ENCODE peak calls at places on chromosomes 11 and 22, in nine cellular contexts. Q is LHCN-M2; K is stimulated activated CD4-positive, alpha-beta T cell treated with anti-CD3 and anti-CD28 coated beads, Interleukin-4, amount 100 ng/mL, for 24 hours; Y is B cell; C is endothelial cell; A is nephron progenitor cell; U is A549; N is NCI-H345; B is Right ventricle myocardium superior. V is an unnamed sample.

GRCh38 chr22:23913306-23913660 is 19.1 kb downstream of the MIF start:
- DNase-seq in Q (peak), K (peak), Y (no peak), C (no peak), A (no peak), U (no peak), N (no peak), B (no peak), V (no peak)

GRCh38 chr11:36123353-36124220 is 165.6 kb downstream of the COMMD9 start:
- DNase-seq in Q (peak), K (no peak), Y (no peak), C (no peak), A (no peak), U (no peak), N (no peak), B (no peak), V (peak)

GRCh38 chr11:118569670-118570069 is 2.5 kb upstream of the ARCN1 start:
- DNase-seq in Q (no peak), K (no peak), Y (no peak), C (no peak), A (no peak), U (no peak), N (no peak), B (no peak), V (no peak)

GRCh38 chr22:20414059-20414440 is 20.1 kb downstream of the ZNF74 start:
- DNase-seq in Q (no peak), K (no peak), Y (peak), C (no peak), A (no peak), U (no peak), N (no peak), B (no peak), V (no peak)

GRCh38 chr11:116035972-116036371 is 531.8 kb upstream of the CADM1 start:
- DNase-seq in Q (no peak), K (no peak), Y (no peak), C (no peak), A (peak), U (no peak), N (peak), B (no peak), V (peak)

GRCh38 chr22:36198482-36198881 is 3.1 kb downstream of the APOL4 start:
- DNase-seq in Q (no peak), K (no peak), Y (no peak), C (no peak), A (no peak), U (no peak), N (no peak), B (no peak), V (no peak)

GRCh38 chr11:23404225-23405160 is 544.2 kb upstream of the CCDC179 start:
- DNase-seq in Q (no peak), K (no peak), Y (no peak), C (no peak), A (no peak), U (no peak), N (no peak), B (peak), V (no peak)

GRCh38 chr11:68002943-68003845 is 703 bp downstream of the UNC93B1 start:
- DNase-seq in Q (no peak), K (peak), Y (peak), C (peak), A (peak), U (no peak), N (peak), B (peak), V (peak)

GRCh38 chr11:125365196-125365931 is 130.7 kb downstream of the FEZ1 start:
- DNase-seq in Q (no peak), K (no peak), Y (no peak), C (no peak), A (no peak), U (no peak), N (no peak), B (no peak), V (no peak)

GRCh38 chr11:61473370-61474025 is 35.1 kb upstream of the LRRC10B start:
- DNase-seq in Q (no peak), K (no peak), Y (no peak), C (no peak), A (no peak), U (no peak), N (no peak), B (no peak), V (no peak)

GRCh38 chr11:65858354-65859133 is 564 bp upstream of the CFL1 start:
- DNase-seq in Q (no peak), K (no peak), Y (no peak), C (no peak), A (no peak), U (no peak), N (peak), B (no peak), V (no peak)

GRCh38 chr11:2891291-2891690 is 5.7 kb upstream of the CDKN1C start:
- DNase-seq in Q (no peak), K (no peak), Y (no peak), C (no peak), A (no peak), U (no peak), N (no peak), B (no peak), V (no peak)

GRCh38 chr11:20310137-20310536 is 53.4 kb upstream of the HTATIP2 start:
- DNase-seq in Q (no peak), K (no peak), Y (no peak), C (no peak), A (no peak), U (no peak), N (peak), B (no peak), V (peak)

GRCh38 chr11:94885133-94885532 is 88.2 kb downstream of the CWC15 start:
- DNase-seq in Q (peak), K (no peak), Y (no peak), C (no peak), A (no peak), U (no peak), N (no peak), B (no peak), V (peak)

GRCh38 chr11:6475936-6476335 is 2.2 kb upstream of the TRIM3 start:
- DNase-seq in Q (no peak), K (no peak), Y (no peak), C (no peak), A (no peak), U (no peak), N (peak), B (no peak), V (no peak)

GRCh38 chr11:133950874-133951483 is 5.8 kb downstream of the IGSF9B start:
- DNase-seq in Q (no peak), K (no peak), Y (no peak), C (no peak), A (no peak), U (no peak), N (no peak), B (peak), V (no peak)

GRCh38 chr11:85822814-85823213 is 11.9 kb upstream of the SYTL2 start:
- DNase-seq in Q (peak), K (no peak), Y (no peak), C (no peak), A (no peak), U (no peak), N (no peak), B (no peak), V (no peak)

GRCh38 chr22:42932857-42933782 is 76.0 kb upstream of the ARFGAP3 start:
- DNase-seq in Q (peak), K (peak), Y (peak), C (no peak), A (no peak), U (no peak), N (no peak), B (no peak), V (no peak)

GRCh38 chr11:9577032-9577431 is 3.6 kb downstream of the WEE1 start:
- DNase-seq in Q (peak), K (no peak), Y (no peak), C (no peak), A (no peak), U (no peak), N (no peak), B (no peak), V (no peak)

GRCh38 chr11:37026326-37026725 is 428.3 kb upstream of the RAG2 start:
- DNase-seq in Q (no peak), K (no peak), Y (no peak), C (no peak), A (no peak), U (no peak), N (no peak), B (no peak), V (no peak)

GRCh38 chr11:85595285-85595884 is 31.8 kb downstream of the DLG2 start:
- DNase-seq in Q (peak), K (no peak), Y (peak), C (no peak), A (no peak), U (peak), N (peak), B (no peak), V (peak)

GRCh38 chr11:17598700-17599459 is 51.8 kb downstream of the OTOG start:
- DNase-seq in Q (peak), K (peak), Y (peak), C (peak), A (peak), U (peak), N (peak), B (peak), V (peak)

GRCh38 chr11:37110383-37110782 is 512.3 kb upstream of the RAG2 start:
- DNase-seq in Q (no peak), K (no peak), Y (no peak), C (no peak), A (no peak), U (no peak), N (no peak), B (no peak), V (no peak)

GRCh38 chr11:22558638-22559037 is 67.0 kb downstream of the FANCF start:
- DNase-seq in Q (peak), K (no peak), Y (no peak), C (no peak), A (no peak), U (no peak), N (peak), B (no peak), V (peak)